ENCODE peak calls at places on chromosome 17, in four cellular contexts. X is RCC 7860, L is NCI-H1694, F is NCI-H2029 treated with DMSO at 0.1 percent for 48 hours. D is an unnamed sample.

GRCh38 chr17:72287586-72287985 is 166.8 kb downstream of the SOX9 start:
- DNase-seq in X (no peak), L (peak; percentile 27), F (peak; percentile 51), D (no peak)

GRCh38 chr17:43217614-43218087 is 6.0 kb downstream of the TMEM106A start:
- DNase-seq in X (no peak), L (no peak), F (no peak), D (peak; percentile 33)

GRCh38 chr17:7136266-7136877 is 21.8 kb upstream of the ASGR2 start:
- DNase-seq in X (peak; percentile 18), L (peak; percentile 64), F (peak; percentile 9), D (no peak)

GRCh38 chr17:29140631-29141483 is 39.3 kb downstream of the MYO18A start:
- DNase-seq in X (no peak), L (no peak), F (no peak), D (no peak)

GRCh38 chr17:20927586-20927985 is 115.2 kb downstream of the USP22 start:
- DNase-seq in X (no peak), L (no peak), F (no peak), D (no peak)

GRCh38 chr17:63275318-63275967 is 170.7 kb downstream of the CYB561 start:
- DNase-seq in X (peak; percentile 93), L (no peak), F (no peak), D (no peak)

GRCh38 chr17:2235792-2236365 is 67.7 kb downstream of the SMG6 start:
- DNase-seq in X (no peak), L (no peak), F (no peak), D (no peak)

GRCh38 chr17:59494757-59495368 is 70.5 kb upstream of the DHX40 start:
- DNase-seq in X (no peak), L (no peak), F (no peak), D (no peak)

GRCh38 chr17:20852541-20853370 is 190.1 kb downstream of the USP22 start:
- DNase-seq in X (no peak), L (peak; percentile 72), F (no peak), D (peak; percentile 65)

GRCh38 chr17:75181608-75182318 is 996 bp downstream of the SUMO2 start:
- DNase-seq in X (no peak), L (no peak), F (no peak), D (no peak)

GRCh38 chr17:35053204-35053603 is 10.3 kb downstream of the RFFL start:
- DNase-seq in X (no peak), L (no peak), F (no peak), D (no peak)

GRCh38 chr17:879546-879945 is 97.4 kb downstream of the MRM3 start:
- DNase-seq in X (peak; percentile 89), L (no peak), F (peak; percentile 48), D (no peak)

GRCh38 chr17:73011016-73011486 is 81.4 kb downstream of the SLC39A11 start:
- DNase-seq in X (no peak), L (no peak), F (no peak), D (no peak)

GRCh38 chr17:16516594-16517018 is 24.6 kb upstream of the LRRC75A start:
- DNase-seq in X (peak; percentile 10), L (peak; percentile 47), F (no peak), D (no peak)

GRCh38 chr17:68198931-68199836 is 48.7 kb upstream of the AMZ2 start:
- DNase-seq in X (no peak), L (no peak), F (no peak), D (no peak)

GRCh38 chr17:50218071-50218759 is 16.8 kb upstream of the COL1A1 start:
- DNase-seq in X (no peak), L (no peak), F (no peak), D (no peak)

GRCh38 chr17:80679816-80680215 is 135.2 kb downstream of the RPTOR start:
- DNase-seq in X (no peak), L (no peak), F (no peak), D (no peak)

GRCh38 chr17:14119546-14119945 is 50.2 kb downstream of the COX10 start:
- DNase-seq in X (no peak), L (no peak), F (no peak), D (no peak)

GRCh38 chr17:50059759-50060273 is 3.9 kb downstream of the ITGA3 start:
- DNase-seq in X (peak; percentile 43), L (no peak), F (no peak), D (peak; percentile 69)

GRCh38 chr17:42049834-42050359 is 504 bp downstream of the C17orf113 start:
- DNase-seq in X (no peak), L (no peak), F (no peak), D (no peak)